ENCODE peak calls at places on chromosomes 1 and 21, in six cellular contexts. X, H, Z, Y, T and B are unnamed samples.

GRCh38 chr1:209732725-209733124 is 23.1 kb upstream of the TRAF3IP3 start:
- DNase-seq in Z (no peak), T (no peak), X (no peak), Y (no peak), H (no peak), B (no peak)

GRCh38 chr1:22350171-22350961 is 101.3 kb upstream of the ZBTB40 start:
- DNase-seq in H (no peak), T (no peak), X (no peak), Y (no peak), Z (no peak), B (no peak)

GRCh38 chr1:98965394-98965793 is 39.3 kb downstream of the PLPPR5 start:
- DNase-seq in H (no peak), Y (no peak), T (no peak), X (no peak), Z (no peak), B (no peak)

GRCh38 chr1:209862598-209863498 is 35.1 kb downstream of the UTP25 start:
- DNase-seq in X (no peak), H (no peak), Y (no peak), Z (no peak), T (no peak), B (no peak)

GRCh38 chr1:196515904-196516303 is 92.3 kb downstream of the KCNT2 start:
- DNase-seq in T (no peak), Y (no peak), H (no peak), X (no peak), Z (no peak), B (no peak)

GRCh38 chr1:230441183-230441582 is 15.1 kb upstream of the PGBD5 start:
- DNase-seq in Z (no peak), H (no peak), T (no peak), Y (no peak), X (no peak), B (no peak)

GRCh38 chr1:112674986-112675727 is 698 bp downstream of the MOV10 start:
- DNase-seq in X (no peak), T (peak; percentile 62), Z (peak; percentile 62), H (peak; percentile 72), Y (peak; percentile 10), B (no peak)

GRCh38 chr21:45334134-45334533 is 46.4 kb upstream of the POFUT2 start:
- DNase-seq in Y (no peak), T (no peak), Z (no peak), X (no peak), H (no peak), B (no peak)

GRCh38 chr1:28830814-28831213 is 18.8 kb downstream of the OPRD1 start:
- DNase-seq in Z (no peak), X (no peak), Y (no peak), T (no peak), H (no peak), B (no peak)

GRCh38 chr1:177566495-177566894 is 395.7 kb downstream of the BRINP2 start:
- DNase-seq in T (peak; percentile 62), X (no peak), H (no peak), Z (no peak), Y (no peak), B (no peak)

GRCh38 chr1:7679159-7679872 is 91.8 kb upstream of the VAMP3 start:
- DNase-seq in H (no peak), X (no peak), Y (no peak), Z (no peak), T (no peak), B (no peak)

GRCh38 chr1:30036666-30037065 is 686.7 kb downstream of the MATN1 start:
- DNase-seq in X (no peak), H (no peak), T (no peak), Z (no peak), Y (no peak), B (no peak)